ENCODE peak calls at places on chromosomes 5 and 9, in seven cellular contexts. One of them, this sample, is unnamed.

GRCh38 chr5:83914199-83914598 is 193.5 kb upstream of the HAPLN1 start:
- DNase-seq in HL-60: peak
- DNase-seq in breast epithelium: no peak
- DNase-seq in tibial artery: no peak
- DNase-seq in cardiac muscle cell: peak
- DNase-seq in fibroblast of villous mesenchyme: no peak
- DNase-seq in brain microvascular endothelial cell: no peak
- DNase-seq in this sample: no peak

GRCh38 chr9:137049544-137050449 is 3.8 kb upstream of the NPDC1 start:
- DNase-seq in HL-60: peak
- DNase-seq in fibroblast of villous mesenchyme: peak
- DNase-seq in brain microvascular endothelial cell: no peak
- DNase-seq in breast epithelium: no peak
- DNase-seq in tibial artery: no peak
- DNase-seq in cardiac muscle cell: peak
- DNase-seq in this sample: peak

GRCh38 chr9:98775831-98776441 is 20.4 kb downstream of the ANKS6 start:
- DNase-seq in HL-60: peak
- DNase-seq in breast epithelium: no peak
- DNase-seq in fibroblast of villous mesenchyme: peak
- DNase-seq in tibial artery: no peak
- DNase-seq in cardiac muscle cell: peak
- DNase-seq in brain microvascular endothelial cell: peak
- DNase-seq in this sample: peak

GRCh38 chr5:137265457-137265856 is 233.7 kb downstream of the SPOCK1 start:
- DNase-seq in cardiac muscle cell: no peak
- DNase-seq in brain microvascular endothelial cell: no peak
- DNase-seq in breast epithelium: no peak
- DNase-seq in tibial artery: no peak
- DNase-seq in fibroblast of villous mesenchyme: no peak
- DNase-seq in HL-60: no peak
- DNase-seq in this sample: no peak

GRCh38 chr5:172707285-172708182 is 63.5 kb downstream of the DUSP1 start:
- DNase-seq in breast epithelium: no peak
- DNase-seq in HL-60: peak
- DNase-seq in fibroblast of villous mesenchyme: peak
- DNase-seq in tibial artery: no peak
- DNase-seq in brain microvascular endothelial cell: peak
- DNase-seq in cardiac muscle cell: peak
- DNase-seq in this sample: peak

GRCh38 chr5:72145351-72145750 is 38.1 kb downstream of the MAP1B start:
- DNase-seq in tibial artery: no peak
- DNase-seq in HL-60: no peak
- DNase-seq in breast epithelium: no peak
- DNase-seq in brain microvascular endothelial cell: no peak
- DNase-seq in cardiac muscle cell: no peak
- DNase-seq in fibroblast of villous mesenchyme: no peak
- DNase-seq in this sample: no peak

GRCh38 chr9:131724678-131725077 is 15.2 kb downstream of the RAPGEF1 start:
- DNase-seq in HL-60: no peak
- DNase-seq in breast epithelium: no peak
- DNase-seq in tibial artery: no peak
- DNase-seq in brain microvascular endothelial cell: no peak
- DNase-seq in cardiac muscle cell: no peak
- DNase-seq in fibroblast of villous mesenchyme: no peak
- DNase-seq in this sample: no peak

GRCh38 chr9:128249914-128250838 is 25.6 kb downstream of the GOLGA2 start:
- DNase-seq in cardiac muscle cell: peak
- DNase-seq in HL-60: peak
- DNase-seq in tibial artery: peak
- DNase-seq in fibroblast of villous mesenchyme: peak
- DNase-seq in breast epithelium: peak
- DNase-seq in brain microvascular endothelial cell: peak
- DNase-seq in this sample: peak

GRCh38 chr5:111931658-111932057 is 174.7 kb upstream of the NREP start:
- DNase-seq in tibial artery: no peak
- DNase-seq in cardiac muscle cell: no peak
- DNase-seq in HL-60: no peak
- DNase-seq in fibroblast of villous mesenchyme: no peak
- DNase-seq in breast epithelium: no peak
- DNase-seq in brain microvascular endothelial cell: no peak
- DNase-seq in this sample: no peak

GRCh38 chr9:132639322-132639721 is 30.5 kb downstream of the DDX31 start:
- DNase-seq in fibroblast of villous mesenchyme: no peak
- DNase-seq in tibial artery: no peak
- DNase-seq in breast epithelium: no peak
- DNase-seq in cardiac muscle cell: no peak
- DNase-seq in HL-60: no peak
- DNase-seq in brain microvascular endothelial cell: no peak
- DNase-seq in this sample: no peak

GRCh38 chr9:133855802-133856592 is 117.8 kb upstream of the SARDH start:
- DNase-seq in tibial artery: peak
- DNase-seq in breast epithelium: no peak
- DNase-seq in fibroblast of villous mesenchyme: peak
- DNase-seq in brain microvascular endothelial cell: peak
- DNase-seq in cardiac muscle cell: peak
- DNase-seq in HL-60: peak
- DNase-seq in this sample: no peak

GRCh38 chr9:119938871-119939270 is 569.6 kb upstream of the BRINP1 start:
- DNase-seq in brain microvascular endothelial cell: no peak
- DNase-seq in breast epithelium: no peak
- DNase-seq in HL-60: no peak
- DNase-seq in cardiac muscle cell: no peak
- DNase-seq in fibroblast of villous mesenchyme: no peak
- DNase-seq in tibial artery: no peak
- DNase-seq in this sample: no peak

GRCh38 chr5:72377920-72378635 is 57.9 kb downstream of the PTCD2 start:
- DNase-seq in cardiac muscle cell: peak
- DNase-seq in fibroblast of villous mesenchyme: peak
- DNase-seq in HL-60: no peak
- DNase-seq in tibial artery: peak
- DNase-seq in brain microvascular endothelial cell: no peak
- DNase-seq in breast epithelium: no peak
- DNase-seq in this sample: no peak

GRCh38 chr5:150054569-150054968 is 31.8 kb downstream of the CSF1R start:
- DNase-seq in brain microvascular endothelial cell: no peak
- DNase-seq in tibial artery: no peak
- DNase-seq in cardiac muscle cell: no peak
- DNase-seq in HL-60: no peak
- DNase-seq in breast epithelium: no peak
- DNase-seq in fibroblast of villous mesenchyme: no peak
- DNase-seq in this sample: no peak

GRCh38 chr5:16704945-16705344 is 88.1 kb upstream of the RETREG1 start:
- DNase-seq in fibroblast of villous mesenchyme: no peak
- DNase-seq in HL-60: no peak
- DNase-seq in tibial artery: no peak
- DNase-seq in breast epithelium: no peak
- DNase-seq in cardiac muscle cell: peak
- DNase-seq in brain microvascular endothelial cell: no peak
- DNase-seq in this sample: no peak

GRCh38 chr5:35963381-35963843 is 25.0 kb upstream of the CAPSL start:
- DNase-seq in cardiac muscle cell: no peak
- DNase-seq in HL-60: peak
- DNase-seq in brain microvascular endothelial cell: peak
- DNase-seq in fibroblast of villous mesenchyme: peak
- DNase-seq in tibial artery: no peak
- DNase-seq in breast epithelium: no peak
- DNase-seq in this sample: no peak

GRCh38 chr5:60883229-60883628 is 39.2 kb upstream of the ELOVL7 start:
- DNase-seq in fibroblast of villous mesenchyme: peak
- DNase-seq in tibial artery: no peak
- DNase-seq in brain microvascular endothelial cell: peak
- DNase-seq in cardiac muscle cell: peak
- DNase-seq in HL-60: no peak
- DNase-seq in breast epithelium: no peak
- DNase-seq in this sample: no peak

GRCh38 chr5:127876384-127876783 is 173.2 kb downstream of the CCDC192 start:
- DNase-seq in fibroblast of villous mesenchyme: no peak
- DNase-seq in brain microvascular endothelial cell: no peak
- DNase-seq in tibial artery: no peak
- DNase-seq in breast epithelium: no peak
- DNase-seq in HL-60: no peak
- DNase-seq in cardiac muscle cell: no peak
- DNase-seq in this sample: no peak

GRCh38 chr5:127872494-127872893 is 169.3 kb downstream of the CCDC192 start:
- DNase-seq in fibroblast of villous mesenchyme: no peak
- DNase-seq in tibial artery: no peak
- DNase-seq in HL-60: no peak
- DNase-seq in cardiac muscle cell: peak
- DNase-seq in breast epithelium: no peak
- DNase-seq in brain microvascular endothelial cell: no peak
- DNase-seq in this sample: no peak

GRCh38 chr5:127875235-127876021 is 172.2 kb downstream of the CCDC192 start:
- DNase-seq in cardiac muscle cell: peak
- DNase-seq in HL-60: no peak
- DNase-seq in tibial artery: no peak
- DNase-seq in fibroblast of villous mesenchyme: peak
- DNase-seq in brain microvascular endothelial cell: peak
- DNase-seq in breast epithelium: no peak
- DNase-seq in this sample: peak

DNA sequence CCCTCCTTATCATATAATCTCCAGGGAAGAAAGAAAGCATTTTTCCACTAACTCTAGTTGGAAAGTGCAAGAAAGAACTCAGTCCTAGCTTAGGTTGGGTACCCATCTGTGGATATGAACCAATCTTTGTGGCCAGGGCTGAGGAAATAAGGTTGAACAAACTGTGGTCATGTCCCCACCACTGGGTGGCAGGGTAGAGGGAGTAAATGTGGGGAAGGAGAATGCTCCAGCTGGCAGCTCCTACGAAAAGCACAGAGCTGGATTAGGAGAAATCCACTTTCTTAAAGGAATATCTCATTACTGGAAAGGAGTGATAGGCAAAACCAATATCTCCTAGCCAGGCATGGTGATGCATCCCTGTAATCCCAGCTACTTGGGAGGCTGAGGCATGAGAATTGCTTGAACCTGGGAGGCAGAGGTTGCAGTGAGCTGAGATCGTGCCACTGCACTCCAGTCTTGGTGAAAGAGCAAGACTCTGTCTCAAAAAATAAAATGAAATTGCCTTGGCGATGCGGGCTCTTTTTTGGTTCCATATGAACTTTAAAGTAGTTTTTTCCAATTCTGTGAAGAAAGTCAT is 175.1 kb downstream of the CCDC192 start:
- DNase-seq in cardiac muscle cell: peak
- DNase-seq in fibroblast of villous mesenchyme: peak
- DNase-seq in HL-60: peak
- DNase-seq in tibial artery: no peak
- DNase-seq in brain microvascular endothelial cell: peak
- DNase-seq in breast epithelium: no peak
- DNase-seq in this sample: peak
- TF ChIP-seq CTCF in cardiac muscle cell: peak
- TF ChIP-seq CTCF in fibroblast of villous mesenchyme: peak
- TF ChIP-seq CTCF in HL-60: no peak
- TF ChIP-seq CTCF in tibial artery: no peak
- TF ChIP-seq CTCF in brain microvascular endothelial cell: peak
- TF ChIP-seq CTCF in breast epithelium: peak
- TF ChIP-seq CTCF in this sample: peak

GRCh38 chr5:135567661-135568060 is 11.1 kb downstream of the CXCL14 start:
- DNase-seq in fibroblast of villous mesenchyme: no peak
- DNase-seq in tibial artery: no peak
- DNase-seq in HL-60: no peak
- DNase-seq in brain microvascular endothelial cell: peak
- DNase-seq in cardiac muscle cell: no peak
- DNase-seq in breast epithelium: no peak
- DNase-seq in this sample: no peak

GRCh38 chr5:135565691-135566421 is 12.9 kb downstream of the CXCL14 start:
- DNase-seq in breast epithelium: peak
- DNase-seq in tibial artery: peak
- DNase-seq in HL-60: peak
- DNase-seq in fibroblast of villous mesenchyme: peak
- DNase-seq in brain microvascular endothelial cell: peak
- DNase-seq in cardiac muscle cell: peak
- DNase-seq in this sample: peak

GRCh38 chr5:135565256-135565655 is 13.5 kb downstream of the CXCL14 start:
- DNase-seq in breast epithelium: no peak
- DNase-seq in fibroblast of villous mesenchyme: no peak
- DNase-seq in HL-60: no peak
- DNase-seq in brain microvascular endothelial cell: no peak
- DNase-seq in cardiac muscle cell: no peak
- DNase-seq in tibial artery: no peak
- DNase-seq in this sample: no peak

GRCh38 chr5:135568241-135568640 is 10.6 kb downstream of the CXCL14 start:
- DNase-seq in cardiac muscle cell: no peak
- DNase-seq in tibial artery: no peak
- DNase-seq in fibroblast of villous mesenchyme: no peak
- DNase-seq in breast epithelium: no peak
- DNase-seq in brain microvascular endothelial cell: no peak
- DNase-seq in HL-60: no peak
- DNase-seq in this sample: no peak

GRCh38 chr5:135566422-135567416 is 12.1 kb downstream of the CXCL14 start:
- DNase-seq in fibroblast of villous mesenchyme: no peak
- DNase-seq in cardiac muscle cell: no peak
- DNase-seq in brain microvascular endothelial cell: no peak
- DNase-seq in breast epithelium: no peak
- DNase-seq in HL-60: no peak
- DNase-seq in tibial artery: no peak
- DNase-seq in this sample: peak
- TF ChIP-seq CTCF in fibroblast of villous mesenchyme: no peak
- TF ChIP-seq CTCF in cardiac muscle cell: no peak
- TF ChIP-seq CTCF in brain microvascular endothelial cell: no peak
- TF ChIP-seq CTCF in breast epithelium: no peak
- TF ChIP-seq CTCF in HL-60: no peak
- TF ChIP-seq CTCF in tibial artery: no peak
- TF ChIP-seq CTCF in this sample: peak

DNA sequence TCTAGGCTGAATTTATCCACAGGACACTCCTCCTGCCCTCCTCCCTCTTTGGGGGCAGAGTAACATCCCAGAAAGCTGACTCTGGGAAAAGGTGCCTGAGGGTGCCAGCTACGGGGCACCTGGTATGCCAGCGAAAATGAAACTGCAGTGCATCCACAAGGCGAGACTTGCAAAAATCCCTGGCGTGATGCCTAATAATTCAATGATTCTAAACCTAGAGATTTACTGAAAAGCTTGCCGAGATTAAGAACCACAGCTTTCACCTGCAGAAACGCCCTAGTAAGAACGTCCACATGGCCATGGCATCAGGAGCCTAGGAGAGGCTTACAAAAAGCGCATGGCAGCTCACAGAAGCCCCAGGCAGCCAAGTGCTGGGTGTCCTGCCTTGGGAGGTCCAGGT is 20.9 kb downstream of the CCNJL start:
- DNase-seq in tibial artery: no peak
- DNase-seq in fibroblast of villous mesenchyme: no peak
- DNase-seq in HL-60: no peak
- DNase-seq in breast epithelium: peak
- DNase-seq in brain microvascular endothelial cell: no peak
- DNase-seq in cardiac muscle cell: no peak
- DNase-seq in this sample: no peak
- TF ChIP-seq CTCF in tibial artery: no peak
- TF ChIP-seq CTCF in fibroblast of villous mesenchyme: no peak
- TF ChIP-seq CTCF in HL-60: no peak
- TF ChIP-seq CTCF in breast epithelium: no peak
- TF ChIP-seq CTCF in brain microvascular endothelial cell: no peak
- TF ChIP-seq CTCF in cardiac muscle cell: no peak
- TF ChIP-seq CTCF in this sample: no peak

GRCh38 chr5:90329911-90330310 is 79.6 kb downstream of the CETN3 start:
- DNase-seq in tibial artery: no peak
- DNase-seq in fibroblast of villous mesenchyme: no peak
- DNase-seq in HL-60: no peak
- DNase-seq in breast epithelium: no peak
- DNase-seq in cardiac muscle cell: no peak
- DNase-seq in brain microvascular endothelial cell: no peak
- DNase-seq in this sample: no peak

GRCh38 chr5:90326995-90327394 is 82.6 kb downstream of the CETN3 start:
- DNase-seq in HL-60: no peak
- DNase-seq in brain microvascular endothelial cell: no peak
- DNase-seq in fibroblast of villous mesenchyme: no peak
- DNase-seq in tibial artery: no peak
- DNase-seq in cardiac muscle cell: no peak
- DNase-seq in breast epithelium: no peak
- DNase-seq in this sample: peak

GRCh38 chr5:90325093-90325492 is 84.5 kb downstream of the CETN3 start:
- DNase-seq in brain microvascular endothelial cell: no peak
- DNase-seq in cardiac muscle cell: no peak
- DNase-seq in HL-60: no peak
- DNase-seq in tibial artery: no peak
- DNase-seq in fibroblast of villous mesenchyme: no peak
- DNase-seq in breast epithelium: no peak
- DNase-seq in this sample: no peak
- TF ChIP-seq CTCF in brain microvascular endothelial cell: no peak
- TF ChIP-seq CTCF in cardiac muscle cell: no peak
- TF ChIP-seq CTCF in HL-60: no peak
- TF ChIP-seq CTCF in tibial artery: no peak
- TF ChIP-seq CTCF in fibroblast of villous mesenchyme: no peak
- TF ChIP-seq CTCF in breast epithelium: no peak
- TF ChIP-seq CTCF in this sample: no peak